ENCODE peak calls at places on chromosomes 2 and 18, in five cellular contexts. O is upper lobe of right lung, G is left ventricle myocardium inferior, I is IMR-90, P is WERI-Rb-1. Z is an unnamed sample.

GRCh38 chr2:172761306-172761705 is 25.7 kb downstream of the RAPGEF4 start:
- DNase-seq in P (no peak), O (no peak), G (no peak), I (no peak), Z (no peak)

GRCh38 chr18:73201940-73202339 is 334.2 kb upstream of the NETO1 start:
- DNase-seq in O (no peak), G (no peak), P (no peak), I (peak), Z (peak)

GRCh38 chr2:128317186-128317897 is 1.3 kb downstream of the HS6ST1 start:
- DNase-seq in P (no peak), O (peak), G (no peak), I (no peak), Z (no peak)

GRCh38 chr2:23460983-23461382 is 76.0 kb downstream of the KLHL29 start:
- DNase-seq in P (no peak), G (no peak), O (no peak), I (no peak), Z (no peak)

GRCh38 chr2:163719278-163719677 is 16.5 kb downstream of the FIGN start:
- DNase-seq in P (no peak), G (no peak), I (no peak), O (no peak), Z (no peak)

GRCh38 chr2:46645681-46646162 is 166.4 kb downstream of the TMEM247 start:
- DNase-seq in I (peak), P (no peak), O (no peak), G (peak), Z (peak)

GRCh38 chr2:234289789-234290188 is 207.1 kb downstream of the ARL4C start:
- DNase-seq in O (no peak), G (no peak), P (no peak), I (peak), Z (peak)

GRCh38 chr18:54608008-54608642 is 17.1 kb downstream of the DYNAP start:
- DNase-seq in O (no peak), G (no peak), I (peak), P (no peak), Z (peak)

GRCh38 chr2:119475225-119475856 is 43.7 kb downstream of the TMEM37 start:
- DNase-seq in I (no peak), O (no peak), G (peak), P (peak), Z (no peak)

GRCh38 chr2:3285901-3286645 is 91.5 kb downstream of the EIPR1 start:
- DNase-seq in P (no peak), O (no peak), G (no peak), I (no peak), Z (no peak)

GRCh38 chr2:234212534-234212933 is 162.0 kb downstream of the SPP2 start:
- DNase-seq in O (no peak), G (no peak), P (no peak), I (no peak), Z (no peak)

GRCh38 chr2:38097611-38098350 is 21.8 kb upstream of the CYP1B1 start:
- DNase-seq in G (no peak), O (no peak), I (no peak), P (no peak), Z (no peak)

GRCh38 chr2:205496777-205497176 is 185.5 kb upstream of the NRP2 start:
- DNase-seq in G (no peak), P (no peak), O (no peak), I (peak), Z (peak)

GRCh38 chr18:38369772-38370690 is 804.4 kb upstream of the CELF4 start:
- DNase-seq in I (no peak), G (no peak), P (no peak), O (no peak), Z (no peak)

GRCh38 chr2:40543381-40543780 is 91.5 kb upstream of the SLC8A1 start:
- DNase-seq in I (no peak), G (no peak), P (no peak), O (no peak), Z (no peak)

GRCh38 chr2:143226714-143227541 is 97.7 kb downstream of the ARHGAP15 start:
- DNase-seq in G (no peak), I (no peak), O (no peak), P (no peak), Z (no peak)

GRCh38 chr18:77012751-77013550 is 119.6 kb downstream of the MBP start:
- DNase-seq in I (no peak), O (no peak), P (no peak), G (no peak), Z (no peak)

GRCh38 chr18:34522627-34523026 is 187.5 kb upstream of the DTNA start:
- DNase-seq in P (no peak), O (no peak), I (no peak), G (no peak), Z (no peak)

GRCh38 chr2:233501198-233502076 is 65.1 kb downstream of the USP40 start:
- DNase-seq in I (peak), G (no peak), O (no peak), P (no peak), Z (peak)

GRCh38 chr2:27808984-27809383 is 37.5 kb downstream of the MRPL33 start:
- DNase-seq in G (no peak), P (no peak), I (no peak), O (no peak), Z (no peak)

GRCh38 chr2:204706939-204707338 is 161.7 kb downstream of the PARD3B start:
- DNase-seq in I (peak), G (no peak), P (no peak), O (no peak), Z (peak)

GRCh38 chr18:7873316-7873715 is 306.2 kb downstream of the PTPRM start:
- DNase-seq in I (no peak), O (no peak), G (no peak), P (no peak), Z (no peak)

GRCh38 chr18:48093104-48093503 is 162.6 kb upstream of the SMAD2 start:
- DNase-seq in O (no peak), P (no peak), G (no peak), I (no peak), Z (no peak)

GRCh38 chr2:106982350-106982749 is 96.4 kb upstream of the ST6GAL2 start:
- DNase-seq in P (no peak), O (no peak), G (no peak), I (peak), Z (no peak)

GRCh38 chr2:128563348-128563687 is 244.7 kb upstream of the HS6ST1 start:
- DNase-seq in G (peak), O (no peak), P (no peak), I (peak), Z (peak)

GRCh38 chr18:22817844-22818243 is 115.3 kb upstream of the RBBP8 start:
- DNase-seq in I (peak), O (no peak), P (no peak), G (no peak), Z (no peak)

GRCh38 chr2:223051580-223052375 is at the start of gene KCNE4:
- DNase-seq in I (peak), G (no peak), P (peak), O (no peak), Z (peak)

GRCh38 chr18:54269924-54270844 is 867 bp downstream of the POLI start:
- DNase-seq in O (no peak), G (no peak), I (peak), P (peak), Z (no peak)

GRCh38 chr2:110823165-110823564 is 90.8 kb downstream of the ACOXL start:
- DNase-seq in G (no peak), P (no peak), I (no peak), O (no peak), Z (no peak)

GRCh38 chr2:241680827-241681599 is 5.6 kb downstream of the DTYMK start:
- DNase-seq in P (no peak), I (peak), G (no peak), O (no peak), Z (peak)

GRCh38 chr2:240797500-240797895 is 22.5 kb downstream of the KIF1A start:
- DNase-seq in I (no peak), P (no peak), O (peak), G (peak), Z (no peak)

GRCh38 chr2:138298120-138298814 is 203.3 kb upstream of the SPOPL start:
- DNase-seq in O (peak), I (no peak), P (no peak), G (no peak), Z (no peak)

GRCh38 chr18:77049938-77050337 is 82.6 kb downstream of the MBP start:
- DNase-seq in P (no peak), I (no peak), G (no peak), O (no peak), Z (no peak)

GRCh38 chr2:41722668-41723369 is 325.0 kb upstream of the PKDCC start:
- DNase-seq in O (no peak), P (no peak), G (peak), I (peak), Z (peak)

GRCh38 chr2:97870396-97870843 is 125.3 kb downstream of the TMEM131 start:
- DNase-seq in P (no peak), G (no peak), O (no peak), I (peak), Z (peak)

GRCh38 chr2:112906276-112906675 is 4.7 kb upstream of the IL37 start:
- DNase-seq in I (no peak), G (no peak), O (no peak), P (no peak), Z (no peak)

GRCh38 chr2:108929896-108930425 is 59.1 kb downstream of the EDAR start:
- DNase-seq in I (no peak), O (no peak), P (no peak), G (no peak), Z (no peak)

GRCh38 chr2:54595999-54596903 is 127.2 kb upstream of the EML6 start:
- DNase-seq in I (no peak), P (no peak), G (peak), O (no peak), Z (no peak)

GRCh38 chr2:219565130-219566080 is 5.9 kb downstream of the OBSL1 start:
- DNase-seq in P (no peak), O (peak), G (no peak), I (no peak), Z (no peak)
- H3K4me3 ChIP-seq in P (no peak), O (no peak), G (no peak), I (no peak), Z (no peak)

GRCh38 chr2:85957256-85957655 is 68.5 kb upstream of the ST3GAL5 start:
- DNase-seq in I (no peak), O (no peak), P (no peak), G (no peak), Z (no peak)

GRCh38 chr2:85959826-85960225 is 71.0 kb upstream of the ST3GAL5 start:
- DNase-seq in P (no peak), G (no peak), O (no peak), I (no peak), Z (no peak)

GRCh38 chr2:85961053-85961452 is 72.3 kb upstream of the ST3GAL5 start:
- DNase-seq in I (no peak), P (no peak), O (no peak), G (no peak), Z (no peak)

GRCh38 chr2:85958731-85959130 is 69.9 kb upstream of the ST3GAL5 start:
- DNase-seq in P (no peak), I (no peak), G (no peak), O (no peak), Z (no peak)

GRCh38 chr2:85959191-85959590 is 70.4 kb upstream of the ST3GAL5 start:
- DNase-seq in G (no peak), I (no peak), P (no peak), O (no peak), Z (no peak)
- H3K4me3 ChIP-seq in G (no peak), I (no peak), P (no peak), O (no peak), Z (no peak)

DNA sequence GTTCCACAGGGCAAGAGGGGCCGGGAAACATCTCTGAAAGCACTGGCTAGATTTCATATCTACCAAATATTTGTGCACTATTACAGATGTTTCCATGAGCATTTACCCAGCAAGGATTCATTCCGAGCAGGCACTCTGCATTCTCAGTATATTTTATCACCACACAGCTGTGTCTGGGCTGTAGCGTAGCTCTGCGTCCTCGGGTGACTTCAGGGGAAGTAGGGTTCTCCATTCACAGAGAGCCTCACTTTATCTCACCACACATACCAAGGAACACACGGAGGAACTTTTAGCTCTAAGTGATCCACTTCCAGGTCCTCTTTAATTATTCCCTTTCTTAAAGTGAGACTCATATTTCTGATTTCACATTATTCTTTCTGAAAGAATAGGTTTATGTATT is 3.8 kb downstream of the CCDC195 start:
- DNase-seq in P (no peak), I (peak), O (no peak), G (no peak), Z (no peak)
- H3K4me3 ChIP-seq in P (no peak), I (no peak), O (no peak), G (no peak), Z (no peak)

DNA sequence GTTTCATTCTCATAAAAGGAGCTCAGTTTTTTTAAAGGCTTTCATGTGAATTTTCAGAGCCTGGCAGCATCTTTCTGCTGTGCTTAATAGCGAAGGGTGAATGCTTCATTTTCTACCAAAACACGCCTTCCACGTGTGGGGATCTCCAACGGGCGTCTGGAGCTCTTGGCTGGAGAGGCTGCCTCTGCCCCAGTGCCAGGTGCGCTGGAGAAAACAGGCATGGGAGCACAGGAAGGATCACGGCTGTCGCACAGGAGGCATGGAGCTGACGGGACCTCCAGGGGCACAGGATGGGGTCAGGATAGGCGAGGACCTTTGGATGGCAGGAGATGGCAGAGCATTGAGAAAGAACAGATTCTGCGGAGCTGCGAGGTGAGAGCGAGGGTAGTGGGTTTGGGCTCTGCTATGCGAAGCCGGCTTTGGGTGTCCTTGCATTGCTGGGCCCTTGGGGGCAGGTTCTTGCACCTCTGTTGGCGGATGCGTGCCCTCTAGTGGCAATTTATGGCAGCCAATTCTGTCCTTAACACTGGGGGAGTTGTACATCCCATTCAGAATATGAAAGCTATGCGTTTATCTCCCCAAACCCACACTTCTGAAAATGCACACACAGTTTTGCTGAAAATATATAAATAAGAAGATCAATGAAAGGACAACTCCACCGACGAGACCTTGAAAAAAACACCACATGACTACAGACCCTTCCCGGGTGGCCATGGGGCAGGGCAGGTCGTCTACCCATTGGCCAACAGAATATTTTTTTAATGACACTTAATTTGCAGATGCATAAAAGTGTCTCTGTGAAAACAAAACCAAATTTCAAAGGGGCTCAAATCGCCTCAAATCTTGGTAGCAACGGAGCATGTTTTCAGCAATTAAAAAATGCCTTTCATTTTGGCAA is 90.4 kb upstream of the SLC35G4 start:
- DNase-seq in I (peak), O (no peak), G (no peak), P (peak), Z (no peak)
- H3K4me3 ChIP-seq in I (no peak), O (no peak), G (no peak), P (no peak), Z (no peak)